ENCODE peak calls at places on chromosomes 12 and 14, in eight cellular contexts. One of them, this sample, is unnamed. For H3K4me1 and H3K9me3, the result is how much of the 10 kb centered on the place peaks cover.

GRCh38 chr12:32230607-32230982 is 123.9 kb downstream of the BICD1 start:
- DNase-seq in uterus: no peak
- DNase-seq in CD8-positive, alpha-beta T cell: no peak
- DNase-seq in PC-3: no peak
- DNase-seq in colonic mucosa: no peak
- DNase-seq in fibroblast of lung: no peak
- DNase-seq in body of pancreas: no peak
- DNase-seq in A673: no peak
- DNase-seq in this sample: no peak

GRCh38 chr12:90211017-90211416 is 502.4 kb upstream of the ATP2B1 start:
- DNase-seq in uterus: no peak
- DNase-seq in CD8-positive, alpha-beta T cell: no peak
- DNase-seq in PC-3: peak
- DNase-seq in colonic mucosa: no peak
- DNase-seq in fibroblast of lung: peak
- DNase-seq in body of pancreas: no peak
- DNase-seq in A673: peak
- DNase-seq in this sample: no peak

GRCh38 chr14:77201696-77202095 is 20.1 kb downstream of the TMEM63C start:
- DNase-seq in uterus: no peak
- DNase-seq in CD8-positive, alpha-beta T cell: no peak
- DNase-seq in PC-3: no peak
- DNase-seq in colonic mucosa: no peak
- DNase-seq in fibroblast of lung: no peak
- DNase-seq in body of pancreas: no peak
- DNase-seq in A673: no peak
- DNase-seq in this sample: no peak

GRCh38 chr12:53051058-53051880 is 1.4 kb downstream of the TNS2 start:
- DNase-seq in uterus: peak
- DNase-seq in CD8-positive, alpha-beta T cell: no peak
- DNase-seq in PC-3: no peak
- DNase-seq in colonic mucosa: peak
- DNase-seq in fibroblast of lung: peak
- DNase-seq in body of pancreas: peak
- DNase-seq in A673: no peak
- DNase-seq in this sample: peak

GRCh38 chr14:95796846-95797245 is 79.8 kb upstream of the TUNAR start:
- DNase-seq in uterus: no peak
- DNase-seq in CD8-positive, alpha-beta T cell: no peak
- DNase-seq in PC-3: peak
- DNase-seq in colonic mucosa: no peak
- DNase-seq in fibroblast of lung: no peak
- DNase-seq in body of pancreas: no peak
- DNase-seq in A673: no peak
- DNase-seq in this sample: no peak

GRCh38 chr12:40001406-40001805 is 104.5 kb downstream of the SLC2A13 start:
- DNase-seq in uterus: no peak
- DNase-seq in CD8-positive, alpha-beta T cell: no peak
- DNase-seq in PC-3: no peak
- DNase-seq in colonic mucosa: no peak
- DNase-seq in fibroblast of lung: no peak
- DNase-seq in body of pancreas: no peak
- DNase-seq in A673: no peak
- DNase-seq in this sample: no peak

GRCh38 chr12:57124259-57124877 is 3.9 kb upstream of the LRP1 start:
- DNase-seq in uterus: peak
- DNase-seq in CD8-positive, alpha-beta T cell: peak
- DNase-seq in PC-3: peak
- DNase-seq in colonic mucosa: peak
- DNase-seq in fibroblast of lung: peak
- DNase-seq in body of pancreas: peak
- DNase-seq in A673: peak
- DNase-seq in this sample: no peak

GRCh38 chr14:33642080-33642479 is 308.8 kb downstream of the EGLN3 start:
- DNase-seq in uterus: no peak
- DNase-seq in CD8-positive, alpha-beta T cell: no peak
- DNase-seq in PC-3: no peak
- DNase-seq in colonic mucosa: no peak
- DNase-seq in fibroblast of lung: no peak
- DNase-seq in body of pancreas: no peak
- DNase-seq in A673: peak
- DNase-seq in this sample: no peak

GRCh38 chr12:127125607-127126259 is 1141.2 kb upstream of the TMEM132C start:
- DNase-seq in uterus: no peak
- DNase-seq in CD8-positive, alpha-beta T cell: no peak
- DNase-seq in PC-3: peak
- DNase-seq in colonic mucosa: peak
- DNase-seq in fibroblast of lung: peak
- DNase-seq in body of pancreas: no peak
- DNase-seq in A673: peak
- DNase-seq in this sample: no peak

GRCh38 chr14:26191666-26192065 is 406.2 kb downstream of the NOVA1 start:
- DNase-seq in uterus: no peak
- DNase-seq in CD8-positive, alpha-beta T cell: no peak
- DNase-seq in PC-3: no peak
- DNase-seq in colonic mucosa: no peak
- DNase-seq in fibroblast of lung: peak
- DNase-seq in body of pancreas: no peak
- DNase-seq in A673: no peak
- DNase-seq in this sample: no peak

GRCh38 chr14:92507174-92507768 is 6.3 kb upstream of the RIN3 start:
- DNase-seq in uterus: no peak
- DNase-seq in CD8-positive, alpha-beta T cell: no peak
- DNase-seq in PC-3: peak
- DNase-seq in colonic mucosa: peak
- DNase-seq in fibroblast of lung: no peak
- DNase-seq in body of pancreas: no peak
- DNase-seq in A673: no peak
- DNase-seq in this sample: no peak

GRCh38 chr14:104094709-104095425 is 9.4 kb downstream of the ASPG start:
- DNase-seq in uterus: no peak
- DNase-seq in CD8-positive, alpha-beta T cell: peak
- DNase-seq in PC-3: peak
- DNase-seq in colonic mucosa: peak
- DNase-seq in fibroblast of lung: peak
- DNase-seq in body of pancreas: peak
- DNase-seq in A673: peak
- DNase-seq in this sample: peak

GRCh38 chr12:107296681-107297086 is 203.3 kb upstream of the CRY1 start:
- DNase-seq in uterus: no peak
- DNase-seq in CD8-positive, alpha-beta T cell: no peak
- DNase-seq in PC-3: peak
- DNase-seq in colonic mucosa: no peak
- DNase-seq in fibroblast of lung: peak
- DNase-seq in body of pancreas: no peak
- DNase-seq in A673: no peak
- DNase-seq in this sample: no peak

GRCh38 chr12:122837306-122838265 is 2.3 kb downstream of the HIP1R start:
- DNase-seq in uterus: no peak
- DNase-seq in CD8-positive, alpha-beta T cell: no peak
- DNase-seq in PC-3: peak
- DNase-seq in colonic mucosa: peak
- DNase-seq in fibroblast of lung: no peak
- DNase-seq in body of pancreas: peak
- DNase-seq in A673: peak
- DNase-seq in this sample: peak

GRCh38 chr14:34711169-34711568 is 3.2 kb downstream of the CFL2 start:
- DNase-seq in uterus: peak
- DNase-seq in CD8-positive, alpha-beta T cell: no peak
- DNase-seq in PC-3: peak
- DNase-seq in colonic mucosa: no peak
- DNase-seq in fibroblast of lung: peak
- DNase-seq in body of pancreas: no peak
- DNase-seq in A673: peak
- DNase-seq in this sample: no peak

GRCh38 chr14:61866932-61867920 is 105.0 kb downstream of the SNAPC1 start:
- DNase-seq in uterus: no peak
- DNase-seq in CD8-positive, alpha-beta T cell: no peak
- DNase-seq in PC-3: peak
- DNase-seq in colonic mucosa: no peak
- DNase-seq in fibroblast of lung: peak
- DNase-seq in body of pancreas: no peak
- DNase-seq in A673: no peak
- DNase-seq in this sample: no peak

DNA sequence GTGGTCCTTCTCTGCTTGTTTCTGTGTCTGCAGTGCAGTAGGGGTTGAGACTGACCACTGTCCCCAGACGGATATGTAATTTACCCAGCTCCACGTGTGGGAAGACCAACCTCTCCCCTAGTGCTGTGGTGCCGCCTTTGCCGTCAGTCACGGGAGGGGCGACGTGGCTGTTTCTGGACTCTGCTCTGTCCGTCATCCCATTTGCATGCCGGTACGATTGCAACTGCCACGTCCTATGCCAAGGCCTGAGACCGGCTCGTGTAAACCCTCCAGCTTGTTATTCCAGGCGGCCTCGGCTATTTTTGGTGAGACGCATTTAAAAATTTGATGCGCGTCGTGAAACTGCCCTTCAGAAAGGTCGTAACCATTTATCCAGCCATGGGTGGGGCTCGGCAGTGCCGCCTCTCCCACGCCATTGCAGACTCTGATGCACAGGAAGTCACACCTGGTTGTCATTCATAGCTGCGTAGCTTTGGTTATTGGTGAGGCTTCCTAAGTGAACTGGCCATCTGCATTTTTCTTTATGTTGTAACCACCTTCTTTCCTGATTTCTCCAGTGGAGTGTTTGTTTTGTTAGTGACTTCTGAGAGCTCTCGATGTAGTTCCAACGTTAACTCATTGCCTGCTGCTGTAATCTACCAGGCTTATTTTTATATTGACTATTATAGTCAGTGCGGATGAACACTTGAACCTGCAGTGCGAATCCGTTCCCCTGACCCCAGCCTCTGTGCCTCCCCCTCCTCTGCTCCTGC is 75.1 kb downstream of the ADGRD1 start:
- DNase-seq in uterus: no peak
- DNase-seq in CD8-positive, alpha-beta T cell: no peak
- DNase-seq in PC-3: no peak
- DNase-seq in colonic mucosa: no peak
- DNase-seq in fibroblast of lung: no peak
- DNase-seq in body of pancreas: no peak
- DNase-seq in A673: no peak
- DNase-seq in this sample: no peak
- H3K4me3 ChIP-seq in uterus: no peak
- H3K4me3 ChIP-seq in CD8-positive, alpha-beta T cell: no peak
- H3K4me3 ChIP-seq in PC-3: no peak
- H3K4me3 ChIP-seq in colonic mucosa: no peak
- H3K4me3 ChIP-seq in fibroblast of lung: no peak
- H3K4me3 ChIP-seq in body of pancreas: no peak
- H3K4me3 ChIP-seq in A673: no peak
- H3K4me3 ChIP-seq in this sample: no peak

DNA sequence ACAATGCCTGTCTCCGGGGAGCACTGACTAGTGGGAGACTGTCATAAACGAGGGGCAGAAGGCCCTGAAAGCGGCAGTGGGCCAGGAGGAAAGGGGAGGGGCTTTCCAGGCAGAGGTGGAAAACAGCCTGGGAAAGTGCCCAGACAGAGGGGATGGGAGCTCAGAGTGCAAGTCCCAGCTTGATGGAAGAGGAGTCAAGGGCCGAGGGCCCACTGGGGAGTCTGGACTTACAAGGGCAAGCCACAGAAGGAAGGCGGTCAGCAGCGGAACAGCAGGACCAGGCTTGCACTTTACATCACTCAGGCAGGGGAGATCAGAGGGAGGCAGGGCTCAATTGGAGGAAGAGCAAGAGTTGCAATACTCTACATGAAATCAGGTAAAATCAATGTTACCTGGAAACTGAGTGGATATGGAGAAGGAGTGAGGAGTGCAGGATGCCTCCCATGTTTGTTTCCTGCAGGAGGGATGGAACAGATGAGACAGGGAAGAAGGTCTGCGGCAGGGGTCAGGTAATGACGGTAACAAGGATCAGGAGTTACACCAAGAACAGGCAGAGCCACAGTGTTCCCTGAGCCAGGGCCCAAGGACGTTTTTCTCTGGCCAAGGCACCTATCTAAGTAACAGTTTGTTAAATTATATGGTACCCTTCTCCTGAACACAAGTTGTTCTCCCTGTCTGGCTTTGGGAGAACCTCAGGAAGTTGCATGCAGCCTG is 23.8 kb downstream of the PXN start:
- DNase-seq in uterus: no peak
- DNase-seq in CD8-positive, alpha-beta T cell: no peak
- DNase-seq in PC-3: no peak
- DNase-seq in colonic mucosa: no peak
- DNase-seq in fibroblast of lung: no peak
- DNase-seq in body of pancreas: no peak
- DNase-seq in A673: no peak
- DNase-seq in this sample: no peak
- H3K4me1 ChIP-seq in uterus: under half
- H3K4me1 ChIP-seq in CD8-positive, alpha-beta T cell: half or more
- H3K4me1 ChIP-seq in PC-3: half or more
- H3K4me1 ChIP-seq in colonic mucosa: under half
- H3K4me1 ChIP-seq in fibroblast of lung: under half
- H3K4me1 ChIP-seq in body of pancreas: under half
- H3K4me1 ChIP-seq in A673: under half
- H3K4me1 ChIP-seq in this sample: under half

GRCh38 chr14:93665169-93665568 is 123.1 kb downstream of the PRIMA1 start:
- DNase-seq in uterus: no peak
- DNase-seq in CD8-positive, alpha-beta T cell: no peak
- DNase-seq in PC-3: no peak
- DNase-seq in colonic mucosa: no peak
- DNase-seq in fibroblast of lung: no peak
- DNase-seq in body of pancreas: no peak
- DNase-seq in A673: no peak
- DNase-seq in this sample: no peak
- H3K9me3 ChIP-seq in uterus: under half
- H3K9me3 ChIP-seq in CD8-positive, alpha-beta T cell: under half
- H3K9me3 ChIP-seq in PC-3: under half
- H3K9me3 ChIP-seq in colonic mucosa: under half
- H3K9me3 ChIP-seq in fibroblast of lung: under half
- H3K9me3 ChIP-seq in body of pancreas: under half
- H3K9me3 ChIP-seq in A673: under half
- H3K9me3 ChIP-seq in this sample: under half

GRCh38 chr12:25194722-25195055 is 271 bp downstream of the DNAI7 start:
- DNase-seq in uterus: no peak
- DNase-seq in CD8-positive, alpha-beta T cell: no peak
- DNase-seq in PC-3: no peak
- DNase-seq in colonic mucosa: no peak
- DNase-seq in fibroblast of lung: no peak
- DNase-seq in body of pancreas: no peak
- DNase-seq in A673: no peak
- DNase-seq in this sample: no peak

GRCh38 chr12:25197608-25198007 is 2.6 kb downstream of the ETFRF1 start:
- DNase-seq in uterus: no peak
- DNase-seq in CD8-positive, alpha-beta T cell: no peak
- DNase-seq in PC-3: no peak
- DNase-seq in colonic mucosa: no peak
- DNase-seq in fibroblast of lung: no peak
- DNase-seq in body of pancreas: no peak
- DNase-seq in A673: no peak
- DNase-seq in this sample: no peak

GRCh38 chr12:25194211-25194610 is 749 bp downstream of the DNAI7 start:
- DNase-seq in uterus: no peak
- DNase-seq in CD8-positive, alpha-beta T cell: no peak
- DNase-seq in PC-3: no peak
- DNase-seq in colonic mucosa: no peak
- DNase-seq in fibroblast of lung: no peak
- DNase-seq in body of pancreas: no peak
- DNase-seq in A673: peak
- DNase-seq in this sample: no peak

GRCh38 chr12:25200703-25201102 is 5.7 kb downstream of the ETFRF1 start:
- DNase-seq in uterus: no peak
- DNase-seq in CD8-positive, alpha-beta T cell: no peak
- DNase-seq in PC-3: no peak
- DNase-seq in colonic mucosa: no peak
- DNase-seq in fibroblast of lung: peak
- DNase-seq in body of pancreas: no peak
- DNase-seq in A673: no peak
- DNase-seq in this sample: no peak

GRCh38 chr12:25195056-25195971 is at the start of the genes DNAI7 and ETFRF1:
- DNase-seq in uterus: peak
- DNase-seq in CD8-positive, alpha-beta T cell: peak
- DNase-seq in PC-3: peak
- DNase-seq in colonic mucosa: peak
- DNase-seq in fibroblast of lung: peak
- DNase-seq in body of pancreas: peak
- DNase-seq in A673: peak
- DNase-seq in this sample: peak
- H3K4me3 ChIP-seq in uterus: peak
- H3K4me3 ChIP-seq in CD8-positive, alpha-beta T cell: peak
- H3K4me3 ChIP-seq in PC-3: peak
- H3K4me3 ChIP-seq in colonic mucosa: peak
- H3K4me3 ChIP-seq in fibroblast of lung: peak
- H3K4me3 ChIP-seq in body of pancreas: peak
- H3K4me3 ChIP-seq in A673: peak
- H3K4me3 ChIP-seq in this sample: peak

This sample was measured in right lobe of liver.